ENCODE peak calls at places on chromosome 16, in nine cellular contexts. Z is GM23338, D is stomach, S is endothelial cell of umbilical vein, N is HL-60, K is Panc1, E is esophagus muscularis mucosa, F is breast epithelium, B is sigmoid colon. J is an unnamed sample.

GRCh38 chr16:80317132-80318098 is 223.4 kb upstream of the DYNLRB2 start:
- DNase-seq in Z (peak), D (no peak), S (no peak), N (no peak), K (no peak), E (no peak), F (no peak), B (no peak), J (peak)

GRCh38 chr16:65745-66144 is 6.7 kb downstream of the RHBDF1 start:
- DNase-seq in Z (peak), D (peak), S (peak), N (no peak), K (peak), E (peak), F (peak), B (peak), J (peak)

GRCh38 chr16:88941933-88942909 is 34.8 kb downstream of the CBFA2T3 start:
- DNase-seq in Z (peak), D (peak), S (no peak), N (no peak), K (no peak), E (no peak), F (no peak), B (no peak), J (peak)

GRCh38 chr16:24729967-24730815 is 740 bp downstream of the TNRC6A start:
- DNase-seq in Z (peak), D (peak), S (peak), N (no peak), K (no peak), E (no peak), F (no peak), B (peak), J (peak)

GRCh38 chr16:79351927-79352326 is 248.6 kb downstream of the MAF start:
- DNase-seq in Z (no peak), D (no peak), S (no peak), N (no peak), K (no peak), E (no peak), F (no peak), B (no peak), J (no peak)

GRCh38 chr16:74226361-74226979 is 70.1 kb upstream of the PSMD7 start:
- DNase-seq in Z (peak), D (no peak), S (peak), N (no peak), K (no peak), E (peak), F (no peak), B (no peak), J (no peak)

GRCh38 chr16:27762441-27762840 is 212.5 kb downstream of the KATNIP start:
- DNase-seq in Z (no peak), D (no peak), S (no peak), N (no peak), K (no peak), E (no peak), F (no peak), B (no peak), J (no peak)

GRCh38 chr16:67150833-67151396 is at the start of gene B3GNT9:
- DNase-seq in Z (peak), D (peak), S (peak), N (no peak), K (no peak), E (no peak), F (peak), B (peak), J (peak)

GRCh38 chr16:67375161-67375560 is 18.1 kb downstream of the TPPP3 start:
- DNase-seq in Z (no peak), D (no peak), S (no peak), N (no peak), K (no peak), E (no peak), F (no peak), B (peak), J (no peak)

GRCh38 chr16:25108054-25108453 is 3.5 kb upstream of the LCMT1 start:
- DNase-seq in Z (peak), D (no peak), S (no peak), N (no peak), K (no peak), E (no peak), F (no peak), B (no peak), J (no peak)

GRCh38 chr16:11004957-11005610 is 60.7 kb downstream of the CLEC16A start:
- DNase-seq in Z (no peak), D (no peak), S (no peak), N (no peak), K (no peak), E (no peak), F (peak), B (no peak), J (no peak)

GRCh38 chr16:77450790-77451487 is 16.1 kb upstream of the ADAMTS18 start:
- DNase-seq in Z (no peak), D (no peak), S (no peak), N (no peak), K (no peak), E (peak), F (peak), B (no peak), J (no peak)

GRCh38 chr16:53960954-53961616 is 257.1 kb downstream of the FTO start:
- DNase-seq in Z (no peak), D (no peak), S (no peak), N (no peak), K (no peak), E (no peak), F (no peak), B (no peak), J (no peak)

GRCh38 chr16:30063893-30064745 is 1.4 kb upstream of the ALDOA start:
- DNase-seq in Z (peak), D (peak), S (peak), N (peak), K (no peak), E (peak), F (peak), B (peak), J (peak)

GRCh38 chr16:12062343-12063003 is 85.9 kb downstream of the SNX29 start:
- DNase-seq in Z (no peak), D (peak), S (peak), N (peak), K (peak), E (peak), F (peak), B (peak), J (peak)

GRCh38 chr16:80265624-80266306 is 275.0 kb upstream of the DYNLRB2 start:
- DNase-seq in Z (no peak), D (no peak), S (no peak), N (no peak), K (no peak), E (peak), F (no peak), B (no peak), J (no peak)

GRCh38 chr16:70018254-70018653 is 67.1 kb downstream of the CLEC18A start:
- DNase-seq in Z (peak), D (no peak), S (peak), N (no peak), K (no peak), E (no peak), F (no peak), B (no peak), J (no peak)

GRCh38 chr16:89953671-89954406 is 5.3 kb downstream of the DEF8 start:
- DNase-seq in Z (no peak), D (no peak), S (no peak), N (no peak), K (no peak), E (no peak), F (no peak), B (no peak), J (no peak)

GRCh38 chr16:31435341-31436220 is 7.0 kb downstream of the ZNF843 start:
- DNase-seq in Z (peak), D (no peak), S (no peak), N (no peak), K (no peak), E (no peak), F (no peak), B (peak), J (no peak)

GRCh38 chr16:68715471-68715870 is 21.6 kb upstream of the CDH1 start:
- DNase-seq in Z (no peak), D (no peak), S (no peak), N (peak), K (no peak), E (no peak), F (no peak), B (no peak), J (no peak)

GRCh38 chr16:71442041-71442440 is at the start of gene TLE7:
- DNase-seq in Z (no peak), D (no peak), S (no peak), N (no peak), K (no peak), E (no peak), F (no peak), B (no peak), J (no peak)

GRCh38 chr16:80591071-80591935 is 50.5 kb downstream of the DYNLRB2 start:
- DNase-seq in Z (no peak), D (no peak), S (no peak), N (no peak), K (no peak), E (no peak), F (no peak), B (no peak), J (no peak)

GRCh38 chr16:67910162-67910561 is 17.1 kb downstream of the PSKH1 start:
- DNase-seq in Z (no peak), D (no peak), S (no peak), N (no peak), K (no peak), E (no peak), F (no peak), B (no peak), J (no peak)

GRCh38 chr16:28820016-28820415 is 2.8 kb upstream of the ATXN2L start:
- DNase-seq in Z (no peak), D (no peak), S (no peak), N (no peak), K (no peak), E (no peak), F (no peak), B (peak), J (no peak)

GRCh38 chr16:49731911-49732310 is 124.0 kb downstream of the ZNF423 start:
- DNase-seq in Z (no peak), D (no peak), S (no peak), N (no peak), K (no peak), E (no peak), F (no peak), B (no peak), J (no peak)

GRCh38 chr16:49737541-49737940 is 118.4 kb downstream of the ZNF423 start:
- DNase-seq in Z (no peak), D (no peak), S (no peak), N (no peak), K (no peak), E (no peak), F (no peak), B (no peak), J (no peak)

GRCh38 chr16:49727611-49728010 is 128.3 kb downstream of the ZNF423 start:
- DNase-seq in Z (no peak), D (no peak), S (no peak), N (no peak), K (no peak), E (no peak), F (no peak), B (no peak), J (no peak)

GRCh38 chr16:49734330-49734729 is 121.6 kb downstream of the ZNF423 start:
- DNase-seq in Z (no peak), D (no peak), S (no peak), N (no peak), K (no peak), E (no peak), F (no peak), B (peak), J (no peak)

DNA sequence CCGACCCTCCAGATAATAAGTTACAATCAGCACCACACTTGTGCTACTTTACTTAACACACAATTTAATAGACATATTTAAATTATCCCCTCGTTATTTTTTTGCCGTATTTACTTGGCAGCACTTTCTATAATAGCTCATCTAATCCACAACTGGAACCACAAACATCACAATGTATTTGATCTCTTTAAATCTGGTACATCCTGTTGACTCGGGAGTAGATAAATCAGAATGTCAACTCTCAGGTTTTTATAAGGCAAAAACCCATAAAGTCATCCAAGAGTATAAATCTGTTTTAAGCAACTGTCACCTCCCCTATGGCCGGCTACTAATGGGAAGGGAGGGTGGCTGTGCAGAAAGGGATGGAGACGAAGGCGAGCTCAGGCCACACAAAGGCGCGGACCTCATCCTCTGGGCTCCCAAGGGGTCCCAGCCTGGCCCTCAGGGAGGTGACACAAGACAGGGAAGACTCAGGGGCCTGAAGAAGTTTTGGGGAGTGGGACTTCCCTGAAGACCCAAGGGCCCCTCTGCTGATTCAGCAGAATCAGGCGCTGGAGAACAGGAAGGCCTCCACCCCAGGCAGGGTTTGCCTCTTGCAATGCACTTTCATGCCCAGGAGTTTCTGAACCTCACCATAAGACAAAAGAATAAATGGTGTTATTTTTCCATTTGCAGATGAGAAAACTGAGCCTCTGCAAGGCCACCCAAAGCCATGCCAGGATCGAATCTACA is 122.5 kb downstream of the ZNF423 start:
- DNase-seq in Z (no peak), D (no peak), S (no peak), N (no peak), K (no peak), E (no peak), F (no peak), B (no peak), J (no peak)
- H3K27ac ChIP-seq in Z (no peak), D (no peak), S (no peak), N (no peak), K (no peak), E (no peak), F (no peak), B (peak), J (no peak)

GRCh38 chr16:14286381-14287230 is 215.5 kb downstream of the MRTFB start:
- DNase-seq in Z (peak), D (no peak), S (peak), N (no peak), K (no peak), E (no peak), F (no peak), B (no peak), J (no peak)

GRCh38 chr16:14284930-14285541 is 213.9 kb downstream of the MRTFB start:
- DNase-seq in Z (peak), D (peak), S (peak), N (peak), K (peak), E (no peak), F (peak), B (peak), J (peak)

GRCh38 chr16:14284371-14284770 is 213.3 kb downstream of the MRTFB start:
- DNase-seq in Z (peak), D (no peak), S (no peak), N (no peak), K (no peak), E (no peak), F (no peak), B (no peak), J (no peak)

GRCh38 chr16:14283786-14284185 is 212.7 kb downstream of the MRTFB start:
- DNase-seq in Z (peak), D (no peak), S (no peak), N (no peak), K (no peak), E (no peak), F (no peak), B (no peak), J (no peak)

GRCh38 chr16:14285542-14286380 is 214.6 kb downstream of the MRTFB start:
- DNase-seq in Z (peak), D (peak), S (peak), N (peak), K (peak), E (peak), F (peak), B (peak), J (peak)
- TF ChIP-seq POLR2AphosphoS5 in Z (peak), D (peak), S (peak), N (no peak), K (peak), E (peak), F (peak), B (peak), J (peak)

DNA sequence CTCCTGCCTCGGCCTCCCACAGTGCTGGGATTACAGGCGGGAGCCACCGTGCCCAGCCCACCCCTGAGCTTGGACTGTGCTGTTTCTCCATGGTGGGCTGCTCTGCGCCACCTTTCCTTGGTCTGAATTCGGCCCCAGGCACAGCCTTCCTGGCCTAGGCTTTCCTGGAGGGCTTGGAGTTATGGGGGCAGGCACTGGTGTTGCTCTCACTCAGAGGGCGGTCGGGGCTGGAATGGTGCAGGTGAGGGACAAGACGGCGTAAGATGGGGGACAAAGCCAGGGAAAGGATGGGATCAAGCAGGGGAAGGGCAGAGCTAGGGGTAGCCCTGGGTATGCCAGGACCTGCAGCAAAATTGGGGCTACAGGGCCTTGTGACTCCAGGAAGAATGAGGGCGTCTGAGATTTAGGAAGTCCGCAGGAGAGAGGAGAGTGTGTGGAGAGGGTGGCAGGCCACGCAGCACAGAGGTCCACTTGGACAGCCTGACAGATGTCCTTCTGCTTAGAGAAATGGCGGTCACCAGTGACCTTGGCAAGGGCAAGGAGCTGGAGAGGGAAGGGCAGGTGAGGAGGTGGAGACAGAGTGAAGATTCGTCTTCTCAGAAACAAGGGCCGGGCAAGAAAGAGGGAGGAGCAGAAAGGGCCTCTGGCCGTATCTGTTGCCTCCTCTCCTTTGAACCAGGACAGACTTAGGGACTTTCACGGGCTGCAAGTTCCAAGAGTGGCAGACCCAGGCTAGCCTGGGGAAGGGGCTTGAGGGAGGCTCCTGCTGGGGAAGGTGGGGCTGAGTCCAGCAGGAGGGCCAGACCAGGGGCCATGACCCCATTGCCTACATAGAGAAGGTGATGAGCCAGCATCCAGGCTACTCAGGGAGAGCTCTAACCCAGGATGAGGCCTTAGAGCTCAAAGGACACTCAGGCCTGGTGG is 1.5 kb upstream of the ATP6V0C start:
- DNase-seq in Z (no peak), D (no peak), S (no peak), N (no peak), K (no peak), E (no peak), F (no peak), B (peak), J (peak)
- H3K27ac ChIP-seq in Z (peak), D (peak), S (no peak), N (no peak), K (peak), E (peak), F (peak), B (peak), J (peak)

GRCh38 chr16:3101841-3102470 is 2.9 kb upstream of the ZSCAN10 start:
- DNase-seq in Z (peak), D (no peak), S (peak), N (peak), K (no peak), E (no peak), F (no peak), B (no peak), J (no peak)
- TF ChIP-seq POLR2AphosphoS5 in Z (peak), D (no peak), S (peak), N (no peak), K (no peak), E (peak), F (no peak), B (no peak), J (no peak)

GRCh38 chr16:83336630-83337029 is 471.1 kb upstream of the HSBP1 start:
- DNase-seq in Z (no peak), D (no peak), S (peak), N (no peak), K (no peak), E (no peak), F (no peak), B (no peak), J (no peak)

GRCh38 chr16:83338941-83339340 is 468.8 kb upstream of the HSBP1 start:
- DNase-seq in Z (no peak), D (no peak), S (peak), N (peak), K (no peak), E (no peak), F (no peak), B (no peak), J (no peak)

GRCh38 chr16:83344014-83344413 is 463.8 kb upstream of the HSBP1 start:
- DNase-seq in Z (no peak), D (no peak), S (peak), N (no peak), K (no peak), E (no peak), F (no peak), B (no peak), J (no peak)

GRCh38 chr16:83335076-83335475 is 472.7 kb upstream of the HSBP1 start:
- DNase-seq in Z (no peak), D (no peak), S (no peak), N (no peak), K (no peak), E (no peak), F (no peak), B (no peak), J (no peak)

DNA sequence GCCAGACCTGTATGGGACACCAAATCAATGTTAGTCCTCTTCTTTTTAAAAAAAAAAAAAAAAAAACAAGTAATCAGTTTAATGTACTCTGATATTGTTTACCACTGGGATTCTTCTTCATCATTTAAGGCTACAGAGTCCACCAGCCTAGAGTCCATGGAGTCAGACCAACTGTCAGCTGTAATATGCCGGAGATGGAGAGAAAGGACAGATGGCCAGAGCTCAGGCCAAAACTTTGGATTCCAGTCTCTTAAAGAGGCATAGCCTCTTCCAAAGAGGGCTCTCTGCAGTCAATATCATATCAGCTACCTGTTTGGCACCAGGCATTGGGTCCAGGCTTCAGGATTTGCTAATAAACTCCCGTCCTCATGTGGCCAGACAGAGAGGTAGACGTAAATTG is 469.6 kb upstream of the HSBP1 start:
- DNase-seq in Z (no peak), D (no peak), S (no peak), N (no peak), K (no peak), E (no peak), F (no peak), B (no peak), J (no peak)
- H3K27ac ChIP-seq in Z (no peak), D (no peak), S (peak), N (no peak), K (no peak), E (no peak), F (no peak), B (no peak), J (no peak)

GRCh38 chr16:57341441-57342303 is 16.9 kb upstream of the CCL22 start:
- DNase-seq in Z (no peak), D (peak), S (no peak), N (no peak), K (no peak), E (peak), F (peak), B (no peak), J (peak)
- TF ChIP-seq POLR2AphosphoS5 in Z (no peak), D (peak), S (no peak), N (no peak), K (no peak), E (no peak), F (no peak), B (peak), J (no peak)

GRCh38 chr16:85573696-85574641 is 39.2 kb upstream of the GSE1 start:
- DNase-seq in Z (no peak), D (no peak), S (peak), N (no peak), K (no peak), E (no peak), F (peak), B (peak), J (peak)
- H3K27ac ChIP-seq in Z (no peak), D (peak), S (no peak), N (peak), K (peak), E (peak), F (peak), B (peak), J (peak)

GRCh38 chr16:4673387-4674046 is 19.8 kb upstream of the NUDT16L1 start:
- DNase-seq in Z (no peak), D (no peak), S (no peak), N (no peak), K (no peak), E (no peak), F (no peak), B (no peak), J (peak)
- TF ChIP-seq POLR2AphosphoS5 in Z (no peak), D (no peak), S (no peak), N (no peak), K (no peak), E (no peak), F (no peak), B (no peak), J (no peak)

GRCh38 chr16:4426722-4427372 is 1.2 kb downstream of the DNAJA3 start:
- DNase-seq in Z (no peak), D (no peak), S (no peak), N (no peak), K (no peak), E (no peak), F (no peak), B (no peak), J (no peak)
- H3K27ac ChIP-seq in Z (peak), D (peak), S (no peak), N (peak), K (peak), E (no peak), F (no peak), B (peak), J (no peak)